ENCODE peak calls at places on chromosomes 7 and 10, in ten cellular contexts. One of them, this sample, is unnamed.
A peak's percentile ranks its signal among the peaks of the same experiment; 100 is the strongest.

GRCh38 chr7:43856996-43857395 is 12.3 kb downstream of the MRPS24 start:
- DNase-seq in activated CD4-positive, alpha-beta T cell treated with anti-CD3 and anti-CD28 coated beads, Interleukin-2, amount 50 U/mL, for 4 hours: no peak
- DNase-seq in NCI-H146: no peak
- DNase-seq in cardiac fibroblast: no peak
- DNase-seq in NCI-H1694 treated with DMSO at 0.1 percent for 48 hours: no peak
- DNase-seq in KBM-7: no peak
- DNase-seq in T-helper 22 cell: no peak
- DNase-seq in activated CD8-positive, alpha-beta memory T cell treated with anti-CD3 and anti-CD28 coated beads, Interleukin-2, amount 50 U/mL, for 4 hours: no peak
- DNase-seq in HT-29: no peak
- DNase-seq in nephron progenitor cell: no peak
- DNase-seq in this sample: peak; percentile 76

GRCh38 chr7:158366916-158367633 is 220.5 kb downstream of the PTPRN2 start:
- DNase-seq in activated CD4-positive, alpha-beta T cell treated with anti-CD3 and anti-CD28 coated beads, Interleukin-2, amount 50 U/mL, for 4 hours: no peak
- DNase-seq in NCI-H146: no peak
- DNase-seq in cardiac fibroblast: no peak
- DNase-seq in NCI-H1694 treated with DMSO at 0.1 percent for 48 hours: no peak
- DNase-seq in KBM-7: no peak
- DNase-seq in T-helper 22 cell: no peak
- DNase-seq in activated CD8-positive, alpha-beta memory T cell treated with anti-CD3 and anti-CD28 coated beads, Interleukin-2, amount 50 U/mL, for 4 hours: no peak
- DNase-seq in HT-29: no peak
- DNase-seq in nephron progenitor cell: no peak
- DNase-seq in this sample: no peak

GRCh38 chr7:151426486-151426905 is 13.4 kb downstream of the CRYGN start:
- DNase-seq in activated CD4-positive, alpha-beta T cell treated with anti-CD3 and anti-CD28 coated beads, Interleukin-2, amount 50 U/mL, for 4 hours: no peak
- DNase-seq in NCI-H146: no peak
- DNase-seq in cardiac fibroblast: peak; percentile 98
- DNase-seq in NCI-H1694 treated with DMSO at 0.1 percent for 48 hours: no peak
- DNase-seq in KBM-7: no peak
- DNase-seq in T-helper 22 cell: no peak
- DNase-seq in activated CD8-positive, alpha-beta memory T cell treated with anti-CD3 and anti-CD28 coated beads, Interleukin-2, amount 50 U/mL, for 4 hours: no peak
- DNase-seq in HT-29: peak; percentile 81
- DNase-seq in nephron progenitor cell: no peak
- DNase-seq in this sample: no peak

GRCh38 chr10:48523820-48524758 is 80.8 kb downstream of the ARHGAP22 start:
- DNase-seq in activated CD4-positive, alpha-beta T cell treated with anti-CD3 and anti-CD28 coated beads, Interleukin-2, amount 50 U/mL, for 4 hours: no peak
- DNase-seq in NCI-H146: peak; percentile 63
- DNase-seq in cardiac fibroblast: peak; percentile 31
- DNase-seq in NCI-H1694 treated with DMSO at 0.1 percent for 48 hours: no peak
- DNase-seq in KBM-7: peak; percentile 76
- DNase-seq in T-helper 22 cell: no peak
- DNase-seq in activated CD8-positive, alpha-beta memory T cell treated with anti-CD3 and anti-CD28 coated beads, Interleukin-2, amount 50 U/mL, for 4 hours: no peak
- DNase-seq in HT-29: no peak
- DNase-seq in nephron progenitor cell: peak; percentile 72
- DNase-seq in this sample: no peak

GRCh38 chr7:1943326-1943725 is 273.2 kb downstream of the ELFN1 start:
- DNase-seq in activated CD4-positive, alpha-beta T cell treated with anti-CD3 and anti-CD28 coated beads, Interleukin-2, amount 50 U/mL, for 4 hours: no peak
- DNase-seq in NCI-H146: no peak
- DNase-seq in cardiac fibroblast: no peak
- DNase-seq in NCI-H1694 treated with DMSO at 0.1 percent for 48 hours: no peak
- DNase-seq in KBM-7: no peak
- DNase-seq in T-helper 22 cell: no peak
- DNase-seq in activated CD8-positive, alpha-beta memory T cell treated with anti-CD3 and anti-CD28 coated beads, Interleukin-2, amount 50 U/mL, for 4 hours: no peak
- DNase-seq in HT-29: no peak
- DNase-seq in nephron progenitor cell: no peak
- DNase-seq in this sample: no peak

GRCh38 chr10:51522858-51523257 is 176.5 kb downstream of the CSTF2T start:
- DNase-seq in activated CD4-positive, alpha-beta T cell treated with anti-CD3 and anti-CD28 coated beads, Interleukin-2, amount 50 U/mL, for 4 hours: no peak
- DNase-seq in NCI-H146: no peak
- DNase-seq in cardiac fibroblast: no peak
- DNase-seq in NCI-H1694 treated with DMSO at 0.1 percent for 48 hours: no peak
- DNase-seq in KBM-7: no peak
- DNase-seq in T-helper 22 cell: no peak
- DNase-seq in activated CD8-positive, alpha-beta memory T cell treated with anti-CD3 and anti-CD28 coated beads, Interleukin-2, amount 50 U/mL, for 4 hours: no peak
- DNase-seq in HT-29: no peak
- DNase-seq in nephron progenitor cell: no peak
- DNase-seq in this sample: no peak

GRCh38 chr7:86963599-86964230 is 95.7 kb downstream of the ELAPOR2 start:
- DNase-seq in activated CD4-positive, alpha-beta T cell treated with anti-CD3 and anti-CD28 coated beads, Interleukin-2, amount 50 U/mL, for 4 hours: no peak
- DNase-seq in NCI-H146: no peak
- DNase-seq in cardiac fibroblast: no peak
- DNase-seq in NCI-H1694 treated with DMSO at 0.1 percent for 48 hours: no peak
- DNase-seq in KBM-7: no peak
- DNase-seq in T-helper 22 cell: no peak
- DNase-seq in activated CD8-positive, alpha-beta memory T cell treated with anti-CD3 and anti-CD28 coated beads, Interleukin-2, amount 50 U/mL, for 4 hours: no peak
- DNase-seq in HT-29: no peak
- DNase-seq in nephron progenitor cell: no peak
- DNase-seq in this sample: peak; percentile 23

GRCh38 chr10:124320778-124321432 is 97.8 kb downstream of the OAT start:
- DNase-seq in activated CD4-positive, alpha-beta T cell treated with anti-CD3 and anti-CD28 coated beads, Interleukin-2, amount 50 U/mL, for 4 hours: no peak
- DNase-seq in NCI-H146: no peak
- DNase-seq in cardiac fibroblast: no peak
- DNase-seq in NCI-H1694 treated with DMSO at 0.1 percent for 48 hours: no peak
- DNase-seq in KBM-7: no peak
- DNase-seq in T-helper 22 cell: no peak
- DNase-seq in activated CD8-positive, alpha-beta memory T cell treated with anti-CD3 and anti-CD28 coated beads, Interleukin-2, amount 50 U/mL, for 4 hours: no peak
- DNase-seq in HT-29: no peak
- DNase-seq in nephron progenitor cell: no peak
- DNase-seq in this sample: no peak

GRCh38 chr7:26670841-26671240 is 193.5 kb downstream of the SKAP2 start:
- DNase-seq in activated CD4-positive, alpha-beta T cell treated with anti-CD3 and anti-CD28 coated beads, Interleukin-2, amount 50 U/mL, for 4 hours: no peak
- DNase-seq in NCI-H146: no peak
- DNase-seq in cardiac fibroblast: no peak
- DNase-seq in NCI-H1694 treated with DMSO at 0.1 percent for 48 hours: no peak
- DNase-seq in KBM-7: no peak
- DNase-seq in T-helper 22 cell: no peak
- DNase-seq in activated CD8-positive, alpha-beta memory T cell treated with anti-CD3 and anti-CD28 coated beads, Interleukin-2, amount 50 U/mL, for 4 hours: no peak
- DNase-seq in HT-29: no peak
- DNase-seq in nephron progenitor cell: no peak
- DNase-seq in this sample: no peak

GRCh38 chr10:11154809-11155208 is 137.1 kb downstream of the CELF2 start:
- DNase-seq in activated CD4-positive, alpha-beta T cell treated with anti-CD3 and anti-CD28 coated beads, Interleukin-2, amount 50 U/mL, for 4 hours: no peak
- DNase-seq in NCI-H146: peak; percentile 87
- DNase-seq in cardiac fibroblast: no peak
- DNase-seq in NCI-H1694 treated with DMSO at 0.1 percent for 48 hours: no peak
- DNase-seq in KBM-7: no peak
- DNase-seq in T-helper 22 cell: no peak
- DNase-seq in activated CD8-positive, alpha-beta memory T cell treated with anti-CD3 and anti-CD28 coated beads, Interleukin-2, amount 50 U/mL, for 4 hours: no peak
- DNase-seq in HT-29: no peak
- DNase-seq in nephron progenitor cell: no peak
- DNase-seq in this sample: no peak

GRCh38 chr7:22781230-22781711 is 41.4 kb downstream of the TOMM7 start:
- DNase-seq in activated CD4-positive, alpha-beta T cell treated with anti-CD3 and anti-CD28 coated beads, Interleukin-2, amount 50 U/mL, for 4 hours: no peak
- DNase-seq in NCI-H146: no peak
- DNase-seq in cardiac fibroblast: peak; percentile 91
- DNase-seq in NCI-H1694 treated with DMSO at 0.1 percent for 48 hours: no peak
- DNase-seq in KBM-7: no peak
- DNase-seq in T-helper 22 cell: no peak
- DNase-seq in activated CD8-positive, alpha-beta memory T cell treated with anti-CD3 and anti-CD28 coated beads, Interleukin-2, amount 50 U/mL, for 4 hours: no peak
- DNase-seq in HT-29: no peak
- DNase-seq in nephron progenitor cell: no peak
- DNase-seq in this sample: peak; percentile 67

GRCh38 chr10:71748671-71749191 is 24.6 kb downstream of the VSIR start:
- DNase-seq in activated CD4-positive, alpha-beta T cell treated with anti-CD3 and anti-CD28 coated beads, Interleukin-2, amount 50 U/mL, for 4 hours: peak; percentile 60
- DNase-seq in NCI-H146: no peak
- DNase-seq in cardiac fibroblast: peak; percentile 38
- DNase-seq in NCI-H1694 treated with DMSO at 0.1 percent for 48 hours: no peak
- DNase-seq in KBM-7: peak; percentile 100
- DNase-seq in T-helper 22 cell: peak; percentile 74
- DNase-seq in activated CD8-positive, alpha-beta memory T cell treated with anti-CD3 and anti-CD28 coated beads, Interleukin-2, amount 50 U/mL, for 4 hours: peak; percentile 58
- DNase-seq in HT-29: no peak
- DNase-seq in nephron progenitor cell: no peak
- DNase-seq in this sample: no peak

GRCh38 chr7:129213828-129214227 is 11.0 kb upstream of the AHCYL2 start:
- DNase-seq in activated CD4-positive, alpha-beta T cell treated with anti-CD3 and anti-CD28 coated beads, Interleukin-2, amount 50 U/mL, for 4 hours: no peak
- DNase-seq in NCI-H146: peak; percentile 76
- DNase-seq in cardiac fibroblast: no peak
- DNase-seq in NCI-H1694 treated with DMSO at 0.1 percent for 48 hours: no peak
- DNase-seq in KBM-7: peak; percentile 51
- DNase-seq in T-helper 22 cell: no peak
- DNase-seq in activated CD8-positive, alpha-beta memory T cell treated with anti-CD3 and anti-CD28 coated beads, Interleukin-2, amount 50 U/mL, for 4 hours: no peak
- DNase-seq in HT-29: peak; percentile 42
- DNase-seq in nephron progenitor cell: no peak
- DNase-seq in this sample: no peak

GRCh38 chr10:8315619-8316021 is 261.1 kb downstream of the GATA3 start:
- DNase-seq in activated CD4-positive, alpha-beta T cell treated with anti-CD3 and anti-CD28 coated beads, Interleukin-2, amount 50 U/mL, for 4 hours: no peak
- DNase-seq in NCI-H146: no peak
- DNase-seq in cardiac fibroblast: no peak
- DNase-seq in NCI-H1694 treated with DMSO at 0.1 percent for 48 hours: no peak
- DNase-seq in KBM-7: no peak
- DNase-seq in T-helper 22 cell: no peak
- DNase-seq in activated CD8-positive, alpha-beta memory T cell treated with anti-CD3 and anti-CD28 coated beads, Interleukin-2, amount 50 U/mL, for 4 hours: no peak
- DNase-seq in HT-29: no peak
- DNase-seq in nephron progenitor cell: no peak
- DNase-seq in this sample: no peak

GRCh38 chr10:48604408-48605263 is at the start of gene ARHGAP22:
- DNase-seq in activated CD4-positive, alpha-beta T cell treated with anti-CD3 and anti-CD28 coated beads, Interleukin-2, amount 50 U/mL, for 4 hours: no peak
- DNase-seq in NCI-H146: peak; percentile 39
- DNase-seq in cardiac fibroblast: peak; percentile 43
- DNase-seq in NCI-H1694 treated with DMSO at 0.1 percent for 48 hours: no peak
- DNase-seq in KBM-7: no peak
- DNase-seq in T-helper 22 cell: no peak
- DNase-seq in activated CD8-positive, alpha-beta memory T cell treated with anti-CD3 and anti-CD28 coated beads, Interleukin-2, amount 50 U/mL, for 4 hours: no peak
- DNase-seq in HT-29: no peak
- DNase-seq in nephron progenitor cell: peak; percentile 64
- DNase-seq in this sample: no peak

GRCh38 chr7:116772926-116773749 is 89.2 kb upstream of the CAPZA2 start:
- DNase-seq in activated CD4-positive, alpha-beta T cell treated with anti-CD3 and anti-CD28 coated beads, Interleukin-2, amount 50 U/mL, for 4 hours: no peak
- DNase-seq in NCI-H146: no peak
- DNase-seq in cardiac fibroblast: no peak
- DNase-seq in NCI-H1694 treated with DMSO at 0.1 percent for 48 hours: no peak
- DNase-seq in KBM-7: no peak
- DNase-seq in T-helper 22 cell: no peak
- DNase-seq in activated CD8-positive, alpha-beta memory T cell treated with anti-CD3 and anti-CD28 coated beads, Interleukin-2, amount 50 U/mL, for 4 hours: no peak
- DNase-seq in HT-29: peak; percentile 9
- DNase-seq in nephron progenitor cell: no peak
- DNase-seq in this sample: no peak

GRCh38 chr7:33334349-33334748 is 205.0 kb downstream of the BBS9 start:
- DNase-seq in activated CD4-positive, alpha-beta T cell treated with anti-CD3 and anti-CD28 coated beads, Interleukin-2, amount 50 U/mL, for 4 hours: no peak
- DNase-seq in NCI-H146: peak; percentile 48
- DNase-seq in cardiac fibroblast: peak; percentile 52
- DNase-seq in NCI-H1694 treated with DMSO at 0.1 percent for 48 hours: peak; percentile 45
- DNase-seq in KBM-7: peak; percentile 27
- DNase-seq in T-helper 22 cell: no peak
- DNase-seq in activated CD8-positive, alpha-beta memory T cell treated with anti-CD3 and anti-CD28 coated beads, Interleukin-2, amount 50 U/mL, for 4 hours: no peak
- DNase-seq in HT-29: peak; percentile 50
- DNase-seq in nephron progenitor cell: no peak
- DNase-seq in this sample: no peak

This sample was measured in HS-5.